ENCODE peak calls at places on chromosomes 2 and 18, in six cellular contexts. K, O, W, V, S and E are unnamed samples.

GRCh38 chr18:46253498-46253897 is 149.3 kb downstream of the HAUS1 start:
- DNase-seq in W (no peak), K (no peak), O (no peak), S (no peak), V (no peak), E (no peak)

GRCh38 chr2:149004836-149005235 is 33.7 kb upstream of the LYPD6B start:
- DNase-seq in W (no peak), K (no peak), O (no peak), V (no peak), S (no peak), E (no peak)

GRCh38 chr18:6546229-6546628 is 131.5 kb upstream of the L3MBTL4 start:
- DNase-seq in O (no peak), V (no peak), W (no peak), K (no peak), S (no peak), E (no peak)

GRCh38 chr2:181143790-181144300 is 163.4 kb downstream of the UBE2E3 start:
- DNase-seq in S (no peak), W (no peak), K (no peak), O (no peak), V (no peak), E (no peak)

GRCh38 chr2:137888845-137889244 is 75.4 kb upstream of the HNMT start:
- DNase-seq in K (peak), O (peak), S (peak), W (no peak), V (peak), E (no peak)

GRCh38 chr2:217222511-217222910 is 362.6 kb upstream of the TNP1 start:
- DNase-seq in O (no peak), W (no peak), V (no peak), S (no peak), K (no peak), E (no peak)

GRCh38 chr2:27522400-27522945 is 25.8 kb downstream of the GCKR start:
- DNase-seq in K (no peak), S (no peak), V (no peak), W (no peak), O (no peak), E (no peak)

GRCh38 chr2:66346241-66346664 is 88.7 kb upstream of the MEIS1 start:
- DNase-seq in O (no peak), V (no peak), W (no peak), S (no peak), K (no peak), E (no peak)

GRCh38 chr2:11872247-11872947 is 126.0 kb downstream of the LPIN1 start:
- DNase-seq in V (no peak), W (no peak), K (peak), O (no peak), S (no peak), E (no peak)

GRCh38 chr2:235171511-235172130 is 219.8 kb downstream of the SH3BP4 start:
- DNase-seq in S (no peak), W (no peak), O (no peak), K (no peak), V (no peak), E (no peak)

GRCh38 chr2:119808516-119809147 is 48.9 kb downstream of the PTPN4 start:
- DNase-seq in K (no peak), V (no peak), O (no peak), W (no peak), S (no peak), E (no peak)

GRCh38 chr18:35730738-35731370 is 149.3 kb downstream of the GALNT1 start:
- DNase-seq in O (no peak), W (no peak), K (peak), S (no peak), V (no peak), E (no peak)

GRCh38 chr18:75115514-75115913 is 93.4 kb downstream of the PTGR3 start:
- DNase-seq in V (no peak), S (no peak), K (no peak), O (no peak), W (no peak), E (no peak)

GRCh38 chr2:18245375-18245774 is 315.1 kb downstream of the RDH14 start:
- DNase-seq in O (no peak), S (no peak), V (no peak), K (no peak), W (no peak), E (no peak)

GRCh38 chr2:187390891-187391290 is 57.2 kb downstream of the CALCRL start:
- DNase-seq in S (no peak), O (no peak), W (no peak), K (peak), V (no peak), E (no peak)

GRCh38 chr2:43519711-43520221 is 76.1 kb downstream of the THADA start:
- DNase-seq in V (peak), K (peak), O (no peak), W (no peak), S (no peak), E (no peak)

GRCh38 chr18:49813071-49813320 is 337 bp downstream of the ACAA2 start:
- DNase-seq in O (peak), W (peak), K (peak), V (peak), S (peak), E (no peak)

GRCh38 chr2:49858113-49858490 is 703.8 kb upstream of the FSHR start:
- DNase-seq in S (no peak), O (no peak), W (no peak), K (no peak), V (no peak), E (no peak)

GRCh38 chr18:63477972-63478371 is 1.2 kb downstream of the SERPINB5 start:
- DNase-seq in S (no peak), K (no peak), V (no peak), W (no peak), O (no peak), E (no peak)

GRCh38 chr2:20164061-20164733 is 60.7 kb downstream of the SDC1 start:
- DNase-seq in K (no peak), V (no peak), O (no peak), S (no peak), W (no peak), E (no peak)

GRCh38 chr2:8115966-8116365 is 565.9 kb upstream of the ID2 start:
- DNase-seq in K (no peak), W (no peak), V (no peak), S (no peak), O (no peak), E (no peak)

GRCh38 chr2:65299246-65299645 is 71.6 kb downstream of the ACTR2 start:
- DNase-seq in V (no peak), W (peak), K (no peak), S (no peak), O (no peak), E (no peak)

GRCh38 chr2:175709248-175709647 is 292.8 kb downstream of the LNPK start:
- DNase-seq in W (no peak), S (no peak), O (no peak), K (no peak), V (no peak), E (no peak)

GRCh38 chr2:162007447-162008040 is 66.5 kb downstream of the DPP4 start:
- DNase-seq in K (no peak), O (no peak), W (no peak), V (no peak), S (no peak), E (no peak)

GRCh38 chr2:155574941-155575340 is 757.6 kb downstream of the NR4A2 start:
- DNase-seq in V (no peak), O (no peak), W (no peak), K (no peak), S (no peak), E (no peak)

GRCh38 chr2:224650815-224651439 is 65.2 kb downstream of the CCDC195 start:
- DNase-seq in K (peak), O (peak), W (no peak), V (no peak), S (no peak), E (no peak)

GRCh38 chr2:46954951-46955571 is 39.5 kb upstream of the MCFD2 start:
- DNase-seq in K (peak), O (no peak), S (peak), W (no peak), V (peak), E (no peak)

GRCh38 chr18:55268146-55268545 is 308.9 kb upstream of the CCDC68 start:
- DNase-seq in K (no peak), V (no peak), O (no peak), W (no peak), S (no peak), E (no peak)

GRCh38 chr2:222752731-222753130 is 81.3 kb downstream of the MOGAT1 start:
- DNase-seq in V (no peak), K (no peak), W (no peak), S (no peak), O (no peak), E (no peak)

GRCh38 chr2:70672990-70673647 is 94.9 kb downstream of the ADD2 start:
- DNase-seq in O (no peak), K (no peak), W (no peak), V (no peak), S (no peak), E (no peak)

GRCh38 chr18:35710581-35710980 is 129.0 kb downstream of the GALNT1 start:
- DNase-seq in O (no peak), S (no peak), W (no peak), K (no peak), V (no peak), E (no peak)

GRCh38 chr2:234957533-234958135 is 5.8 kb downstream of the SH3BP4 start:
- DNase-seq in S (no peak), K (no peak), O (no peak), W (no peak), V (no peak), E (no peak)

GRCh38 chr2:203534486-203535077 is 519 bp downstream of the RAPH1 start:
- DNase-seq in S (peak), V (no peak), O (peak), K (no peak), W (peak), E (no peak)

GRCh38 chr2:24317491-24317920 is 42.8 kb downstream of the ITSN2 start:
- DNase-seq in W (no peak), V (peak), S (no peak), K (no peak), O (no peak), E (no peak)

GRCh38 chr2:236619910-236620612 is 50.4 kb downstream of the ACKR3 start:
- DNase-seq in O (no peak), S (no peak), K (no peak), V (no peak), W (no peak), E (no peak)

GRCh38 chr2:61288070-61288841 is 126.3 kb downstream of the C2orf74 start:
- DNase-seq in O (no peak), K (no peak), V (no peak), S (no peak), W (no peak), E (no peak)

GRCh38 chr2:48265169-48266013 is 264.6 kb upstream of the STON1 start:
- DNase-seq in K (no peak), O (no peak), W (no peak), S (no peak), V (no peak), E (no peak)

GRCh38 chr18:901769-902168 is 2.9 kb upstream of the ADCYAP1 start:
- DNase-seq in V (no peak), O (peak), S (no peak), W (no peak), K (no peak), E (no peak)